ENCODE peak calls at places on chromosomes 1 and 21, in ten cellular contexts. R, N, O, G, L, C, I, J, U and P are unnamed samples.

GRCh38 chr1:40902634-40902897 is 40.4 kb upstream of the CITED4 start:
- DNase-seq in R (no peak), N (no peak), O (no peak), G (no peak), L (no peak), C (no peak), I (no peak), J (no peak), U (no peak), P (no peak)

GRCh38 chr1:214012418-214012817 is 24.6 kb downstream of the PROX1 start:
- DNase-seq in R (no peak), N (no peak), O (no peak), G (peak; percentile 94), L (no peak), C (no peak), I (no peak), J (peak; percentile 50), U (no peak), P (no peak)

GRCh38 chr1:207762622-207763021 is 10.8 kb downstream of the CD46 start:
- DNase-seq in R (no peak), N (no peak), O (no peak), G (no peak), L (no peak), C (no peak), I (no peak), J (no peak), U (no peak), P (no peak)

GRCh38 chr1:224768971-224769370 is 152.9 kb downstream of the CNIH3 start:
- DNase-seq in R (no peak), N (no peak), O (no peak), G (no peak), L (no peak), C (no peak), I (no peak), J (no peak), U (no peak), P (no peak)

GRCh38 chr1:101742513-101742912 is 254.2 kb downstream of the OLFM3 start:
- DNase-seq in R (no peak), N (no peak), O (no peak), G (peak; percentile 50), L (no peak), C (no peak), I (no peak), J (no peak), U (no peak), P (no peak)

GRCh38 chr1:156475568-156476500 is 24.7 kb downstream of the MEF2D start:
- DNase-seq in R (no peak), N (no peak), O (no peak), G (no peak), L (no peak), C (peak; percentile 62), I (peak; percentile 92), J (no peak), U (peak; percentile 60), P (peak; percentile 95)

GRCh38 chr1:86866665-86867064 is 47.3 kb downstream of the SELENOF start:
- DNase-seq in R (no peak), N (no peak), O (peak; percentile 78), G (peak; percentile 58), L (no peak), C (peak; percentile 25), I (peak; percentile 62), J (peak; percentile 37), U (no peak), P (peak; percentile 87)

GRCh38 chr1:227885648-227886502 is 61.9 kb downstream of the WNT9A start:
- DNase-seq in R (peak; percentile 0), N (no peak), O (peak; percentile 45), G (peak; percentile 87), L (peak; percentile 15), C (no peak), I (peak; percentile 56), J (peak; percentile 40), U (peak; percentile 46), P (peak; percentile 74)

GRCh38 chr1:226632922-226633351 is 84.4 kb downstream of the STUM start:
- DNase-seq in R (no peak), N (no peak), O (no peak), G (no peak), L (no peak), C (no peak), I (no peak), J (no peak), U (no peak), P (no peak)

GRCh38 chr1:186983327-186983726 is 154.6 kb downstream of the PLA2G4A start:
- DNase-seq in R (no peak), N (no peak), O (peak; percentile 98), G (no peak), L (no peak), C (peak; percentile 64), I (peak; percentile 96), J (peak; percentile 36), U (no peak), P (peak; percentile 89)

GRCh38 chr1:98055457-98055856 is 134.6 kb upstream of the DPYD start:
- DNase-seq in R (no peak), N (no peak), O (no peak), G (no peak), L (no peak), C (no peak), I (no peak), J (no peak), U (no peak), P (no peak)

GRCh38 chr1:42841010-42841409 is 5.4 kb upstream of the ZNF691 start:
- DNase-seq in R (no peak), N (no peak), O (no peak), G (no peak), L (no peak), C (no peak), I (no peak), J (no peak), U (no peak), P (no peak)

GRCh38 chr1:61727544-61727943 is 2.6 kb upstream of the TM2D1 start:
- DNase-seq in R (no peak), N (no peak), O (no peak), G (no peak), L (no peak), C (no peak), I (no peak), J (no peak), U (no peak), P (no peak)

GRCh38 chr1:197924516-197925123 is 7.4 kb downstream of the LHX9 start:
- DNase-seq in R (peak; percentile 56), N (peak; percentile 69), O (peak; percentile 73), G (peak; percentile 60), L (no peak), C (peak; percentile 21), I (peak; percentile 57), J (peak; percentile 53), U (no peak), P (peak; percentile 66)

GRCh38 chr1:53504901-53505300 is 45.7 kb downstream of the DMRTB1 start:
- DNase-seq in R (no peak), N (no peak), O (no peak), G (no peak), L (no peak), C (no peak), I (no peak), J (no peak), U (no peak), P (no peak)

DNA sequence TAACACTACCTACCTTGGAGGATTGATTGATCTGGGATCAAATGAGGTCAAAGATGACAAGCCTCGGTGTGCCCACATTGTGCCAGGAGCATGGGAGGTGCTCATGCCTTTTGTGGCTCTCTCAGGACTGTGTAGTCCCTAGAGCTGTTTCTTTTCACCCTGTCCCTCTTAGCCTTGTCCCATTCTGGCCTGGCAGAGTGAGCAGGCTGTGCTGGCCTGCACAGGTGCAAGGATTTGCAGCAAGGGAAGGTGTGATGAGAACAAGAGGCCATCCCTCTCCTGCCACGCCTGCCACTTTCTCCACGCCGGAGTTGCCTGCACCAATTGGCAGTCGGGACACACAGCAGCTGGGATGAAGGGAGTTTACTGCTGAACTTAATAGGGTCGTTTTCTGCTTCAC is 410.6 kb upstream of the VAMP3 start:
- DNase-seq in R (no peak), N (no peak), O (no peak), G (no peak), L (no peak), C (no peak), I (no peak), J (no peak), U (no peak), P (no peak)
- TF ChIP-seq CTCF in R (no peak), N (no peak), O (no peak), G (no peak), L (no peak), C (no peak), I (no peak), J (no peak), U (no peak), P (no peak)

DNA sequence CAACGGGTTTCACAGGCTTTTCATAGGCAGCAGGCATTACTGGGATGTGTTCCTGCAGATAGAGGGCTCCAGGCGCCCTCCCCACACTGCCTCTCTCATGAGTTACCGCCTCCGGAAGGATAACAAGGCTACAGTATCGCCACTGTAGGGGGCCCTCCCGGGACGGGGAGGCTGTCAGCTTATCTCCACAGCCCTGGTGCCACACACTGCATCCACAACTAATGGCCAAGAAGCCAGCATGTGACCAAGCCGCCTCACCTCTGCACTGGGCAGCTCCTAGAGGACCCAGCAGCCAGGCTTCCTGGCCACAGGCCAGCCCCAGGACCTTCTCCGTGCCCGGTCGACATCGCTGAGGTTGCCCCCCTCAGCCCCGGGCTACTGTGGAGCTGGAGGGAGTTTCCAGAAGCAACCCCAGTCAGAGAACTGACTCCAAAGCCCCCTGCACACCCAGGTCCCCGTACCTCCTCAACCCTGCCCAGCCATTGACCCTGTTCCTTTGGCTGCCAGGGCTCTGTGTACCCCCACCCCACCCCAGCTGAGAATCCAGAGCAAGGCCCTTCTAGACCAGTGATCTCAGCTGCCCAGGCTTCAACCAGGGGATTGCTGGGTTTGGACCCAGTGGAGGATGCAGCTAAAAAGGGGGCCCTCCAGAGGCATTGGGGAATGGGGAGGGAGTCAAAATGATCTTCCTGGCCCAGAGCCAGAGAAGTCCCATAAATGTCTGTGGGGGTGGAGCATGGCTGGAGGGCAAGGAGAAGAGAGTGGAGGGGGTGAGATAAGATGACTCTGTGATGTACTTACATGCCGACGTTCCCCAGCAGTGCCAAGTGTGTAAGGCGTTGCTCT is 45.0 kb downstream of the NEK2 start:
- DNase-seq in R (no peak), N (peak; percentile 62), O (peak; percentile 67), G (no peak), L (no peak), C (no peak), I (peak; percentile 30), J (no peak), U (no peak), P (no peak)
- TF ChIP-seq CTCF in R (no peak), N (no peak), O (peak; percentile 56), G (no peak), L (no peak), C (no peak), I (no peak), J (no peak), U (no peak), P (no peak)

DNA sequence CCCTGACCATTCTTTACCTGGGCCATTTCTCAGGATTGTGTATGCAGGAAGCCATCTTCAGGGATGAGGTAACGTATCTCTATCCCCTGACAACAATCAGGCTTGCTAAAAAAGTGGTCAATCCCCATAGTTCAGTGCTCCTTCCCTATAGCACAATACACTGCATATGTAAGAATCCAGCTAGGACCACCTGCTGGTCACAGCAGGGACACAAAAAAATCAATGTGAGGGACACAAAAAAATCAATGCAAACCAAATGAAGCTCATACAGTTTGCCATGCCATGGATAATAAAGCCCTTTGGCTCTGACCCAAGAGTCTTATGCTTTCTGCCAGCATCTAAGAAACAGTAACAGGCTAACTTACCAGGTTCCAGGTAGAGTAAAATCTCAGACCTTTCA is 16.3 kb downstream of the ACBD6 start:
- DNase-seq in R (no peak), N (no peak), O (no peak), G (no peak), L (peak; percentile 37), C (no peak), I (no peak), J (no peak), U (no peak), P (no peak)
- TF ChIP-seq CTCF in R (no peak), N (no peak), O (no peak), G (no peak), L (no peak), C (no peak), I (no peak), J (no peak), U (no peak), P (no peak)

GRCh38 chr21:33265664-33266049 is 510 bp upstream of the IL10RB start:
- DNase-seq in R (peak; percentile 85), N (no peak), O (peak; percentile 33), G (peak; percentile 45), L (no peak), C (no peak), I (no peak), J (no peak), U (peak; percentile 51), P (peak; percentile 35)
- TF ChIP-seq CTCF in R (peak; percentile 14), N (no peak), O (no peak), G (no peak), L (no peak), C (no peak), I (no peak), J (no peak), U (no peak), P (no peak)